ENCODE peak calls at places on chromosome 12, in eight cellular contexts. J is tibial artery, E is bronchial epithelial cell, M is endothelial cell of umbilical vein, Q is uterus, S is LNCaP clone FGC, W is fibroblast of villous mesenchyme, P is AG04450. T is an unnamed sample.

GRCh38 chr12:43776498-43776897 is 17.7 kb downstream of the IRAK4 start:
- DNase-seq in J (no peak), E (peak), M (peak), Q (no peak), S (no peak), W (peak), P (no peak), T (peak)

GRCh38 chr12:127903146-127903545 is 363.8 kb upstream of the TMEM132C start:
- DNase-seq in J (no peak), E (no peak), M (no peak), Q (no peak), S (no peak), W (peak), P (no peak), T (no peak)

GRCh38 chr12:54932691-54933090 is 51.9 kb downstream of the TESPA1 start:
- DNase-seq in J (no peak), E (peak), M (no peak), Q (no peak), S (no peak), W (no peak), P (no peak), T (peak)

GRCh38 chr12:54356951-54357356 is 7.3 kb downstream of the GPR84 start:
- DNase-seq in J (no peak), E (no peak), M (no peak), Q (no peak), S (no peak), W (no peak), P (no peak), T (no peak)

GRCh38 chr12:9701380-9702154 is 31.3 kb downstream of the CLECL1 start:
- DNase-seq in J (no peak), E (no peak), M (no peak), Q (no peak), S (no peak), W (no peak), P (no peak), T (no peak)

GRCh38 chr12:42469355-42470006 is 120.1 kb downstream of the PRICKLE1 start:
- DNase-seq in J (no peak), E (no peak), M (no peak), Q (no peak), S (no peak), W (no peak), P (no peak), T (no peak)

GRCh38 chr12:130966443-130967030 is 12.8 kb downstream of the ADGRD1 start:
- DNase-seq in J (peak), E (no peak), M (no peak), Q (no peak), S (no peak), W (no peak), P (no peak), T (no peak)

GRCh38 chr12:2273288-2273687 is 220.5 kb downstream of the CACNA1C start:
- DNase-seq in J (peak), E (no peak), M (no peak), Q (no peak), S (no peak), W (peak), P (no peak), T (no peak)

GRCh38 chr12:118964988-118965387 is 16.4 kb upstream of the SRRM4 start:
- DNase-seq in J (no peak), E (no peak), M (no peak), Q (no peak), S (no peak), W (no peak), P (no peak), T (no peak)

GRCh38 chr12:550473-551260 is 90.9 kb downstream of the B4GALNT3 start:
- DNase-seq in J (no peak), E (no peak), M (no peak), Q (no peak), S (no peak), W (no peak), P (no peak), T (no peak)

GRCh38 chr12:121801601-121802484 is 2.0 kb upstream of the SETD1B start:
- DNase-seq in J (no peak), E (peak), M (peak), Q (no peak), S (no peak), W (peak), P (no peak), T (peak)

GRCh38 chr12:49636979-49637378 is 13.6 kb downstream of the PRPF40B start:
- DNase-seq in J (peak), E (peak), M (peak), Q (peak), S (no peak), W (peak), P (peak), T (peak)

GRCh38 chr12:6643569-6644256 is 3.5 kb downstream of the ACRBP start:
- DNase-seq in J (peak), E (no peak), M (no peak), Q (no peak), S (no peak), W (no peak), P (no peak), T (no peak)
- H3K4me3 ChIP-seq in J (no peak), E (no peak), M (no peak), Q (no peak), S (no peak), W (no peak), P (no peak), T (no peak)

DNA sequence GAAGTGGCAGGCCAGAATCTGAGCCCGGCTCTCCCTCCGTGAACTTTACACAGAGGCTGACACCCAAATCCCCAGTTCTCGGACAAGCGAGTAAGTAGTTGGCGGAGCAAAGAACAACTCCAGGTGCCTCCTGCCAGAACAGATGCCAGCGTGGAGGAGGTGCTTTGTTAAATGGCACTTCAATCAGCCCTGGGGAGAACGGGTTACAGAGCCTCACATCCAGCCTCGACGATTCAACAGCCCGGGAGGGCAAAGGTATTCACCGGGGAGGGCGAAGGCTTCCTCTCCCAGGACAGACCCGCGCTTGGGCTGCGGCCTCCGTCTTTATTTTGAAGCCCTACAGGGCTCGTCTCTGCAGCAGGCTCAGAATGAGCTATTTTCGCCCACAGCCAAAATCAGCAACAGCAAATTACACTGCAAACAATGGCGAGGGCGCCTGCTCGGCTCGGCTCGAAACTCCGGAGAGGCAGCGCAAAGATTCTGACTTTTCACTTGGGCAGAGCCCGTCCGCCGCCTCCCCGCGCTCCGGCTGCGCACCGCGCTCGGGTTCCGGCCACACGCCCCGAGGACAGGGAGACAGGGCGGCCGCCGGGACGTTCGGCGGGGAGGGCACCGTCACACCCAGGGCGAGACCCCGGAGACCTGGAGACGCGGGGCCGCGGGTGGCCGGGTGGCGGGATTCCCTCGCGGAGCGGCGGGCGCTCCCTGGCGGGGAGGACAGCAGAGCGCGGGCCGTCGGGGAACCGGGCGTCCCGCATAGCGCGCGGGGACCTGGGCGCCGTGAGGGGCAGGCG is 811 bp downstream of the TMCC3 start:
- DNase-seq in J (peak), E (peak), M (peak), Q (peak), S (no peak), W (peak), P (no peak), T (peak)
- TF ChIP-seq CTCF in J (peak), E (peak), M (peak), Q (peak), S (peak), W (peak), P (peak), T (no peak)

GRCh38 chr12:12511895-12512674 is 50.6 kb downstream of the DUSP16 start:
- DNase-seq in J (no peak), E (no peak), M (no peak), Q (no peak), S (no peak), W (no peak), P (no peak), T (no peak)
- H3K4me3 ChIP-seq in J (no peak), E (no peak), M (no peak), Q (no peak), S (no peak), W (no peak), P (no peak), T (no peak)

DNA sequence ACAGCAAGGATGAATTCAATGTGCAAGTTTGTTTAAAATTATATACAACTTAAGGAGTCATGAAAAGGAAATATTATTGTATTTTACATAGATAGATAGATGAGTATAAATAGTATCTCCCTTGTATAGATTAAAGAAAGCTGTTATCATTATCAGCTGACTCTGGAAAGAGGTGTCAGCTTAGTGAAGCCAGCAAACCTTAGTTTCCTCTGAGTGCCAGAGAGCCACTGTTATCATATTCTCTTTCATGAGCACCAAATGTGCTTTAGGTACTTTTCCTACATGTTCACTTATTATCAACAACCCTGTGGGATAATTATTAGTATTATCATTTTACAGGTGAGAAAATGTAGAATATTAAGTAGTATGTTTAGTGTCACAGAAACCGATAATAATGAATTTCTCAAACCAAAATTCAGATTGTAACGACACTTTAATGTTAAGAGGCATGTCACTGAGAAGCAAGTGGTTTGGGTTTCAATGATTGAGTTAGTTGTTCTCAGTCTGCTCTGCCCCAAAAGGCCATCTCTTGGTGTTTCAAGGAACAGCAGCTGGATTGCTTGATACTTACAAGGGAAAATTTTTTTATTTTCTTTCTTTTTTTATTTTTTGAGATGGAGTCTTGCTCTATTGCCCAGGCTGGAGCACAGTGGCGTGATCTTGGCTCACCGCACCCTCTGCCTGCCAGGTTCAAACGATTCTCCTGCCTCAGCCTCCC is 53.7 kb downstream of the PLEKHA5 start:
- DNase-seq in J (no peak), E (no peak), M (no peak), Q (no peak), S (no peak), W (no peak), P (no peak), T (no peak)
- TF ChIP-seq CTCF in J (no peak), E (no peak), M (no peak), Q (no peak), S (peak), W (peak), P (peak), T (peak)

GRCh38 chr12:32502693-32503510 is 103.5 kb downstream of the FGD4 start:
- DNase-seq in J (peak), E (peak), M (peak), Q (peak), S (no peak), W (peak), P (no peak), T (peak)
- H3K4me3 ChIP-seq in J (no peak), E (no peak), M (no peak), Q (peak), S (no peak), W (no peak), P (no peak), T (no peak)

DNA sequence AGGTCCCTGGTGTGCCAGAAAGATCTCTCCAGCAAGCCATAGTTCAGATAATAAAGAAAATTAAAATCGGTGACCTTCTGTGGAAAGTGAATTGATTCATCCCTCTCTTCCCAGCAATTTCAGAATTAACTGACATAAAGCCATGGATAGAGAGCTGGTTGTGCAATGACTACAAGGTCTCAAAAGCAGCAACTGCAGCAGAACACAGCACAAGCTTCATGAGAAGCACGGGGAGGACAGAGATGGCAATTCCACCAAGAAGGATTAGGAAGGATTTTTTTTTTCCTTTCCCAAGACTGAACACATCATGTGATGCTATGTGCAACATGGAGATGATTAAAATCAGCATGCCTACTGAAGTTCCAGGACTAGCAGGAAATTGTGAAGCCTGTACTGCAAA is 154.9 kb upstream of the PLEKHG7 start:
- DNase-seq in J (no peak), E (no peak), M (no peak), Q (no peak), S (no peak), W (no peak), P (no peak), T (no peak)
- TF ChIP-seq CTCF in J (no peak), E (no peak), M (no peak), Q (no peak), S (no peak), W (no peak), P (no peak), T (no peak)